ENCODE peak calls at places on chromosomes 6 and 20, in eight cellular contexts. A is effector memory CD4-positive, alpha-beta T cell; Q is CD4-positive, alpha-beta T cell; Y is immature natural killer cell; C is psoas muscle; V is neural crest cell; I is HFF-Myc; X is stimulated activated CD8-positive, alpha-beta memory T cell treated with anti-CD3 and anti-CD28 coated beads, Interleukin-15, amount 100 ng/mL, for 1 hour. E is an unnamed sample.

GRCh38 chr6:155080876-155081845 is 86.0 kb downstream of the TIAM2 start:
- DNase-seq in V (no peak), A (no peak), Y (no peak), Q (no peak), I (no peak), C (no peak), X (no peak), E (no peak)

GRCh38 chr6:35363293-35363750 is 21.0 kb downstream of the PPARD start:
- DNase-seq in V (peak; percentile 38), Y (no peak), I (peak; percentile 81), X (no peak), Q (no peak), A (no peak), C (peak; percentile 78), E (no peak)

GRCh38 chr6:16337280-16337975 is 99.0 kb downstream of the GMPR start:
- DNase-seq in A (no peak), V (no peak), Y (no peak), X (no peak), C (peak; percentile 95), Q (no peak), I (peak; percentile 98), E (no peak)

GRCh38 chr6:41442800-41443501 is 103.2 kb upstream of the FOXP4 start:
- DNase-seq in C (peak; percentile 80), I (no peak), X (no peak), V (peak; percentile 87), Q (no peak), A (no peak), Y (no peak), E (no peak)

GRCh38 chr6:116447052-116447451 is 14.1 kb upstream of the CALHM6 start:
- DNase-seq in X (no peak), C (no peak), I (no peak), Y (no peak), Q (no peak), V (no peak), A (no peak), E (no peak)

GRCh38 chr6:20092071-20092566 is 120.2 kb downstream of the MBOAT1 start:
- DNase-seq in C (no peak), V (no peak), A (no peak), Q (no peak), Y (peak; percentile 6), X (no peak), I (peak; percentile 42), E (no peak)

GRCh38 chr6:107108201-107108890 is 7.0 kb downstream of the BEND3 start:
- DNase-seq in V (no peak), Q (no peak), I (no peak), A (no peak), Y (no peak), C (no peak), X (no peak), E (no peak)

GRCh38 chr6:53062369-53062639 is 2.9 kb upstream of the FBXO9 start:
- DNase-seq in I (no peak), C (no peak), A (no peak), V (no peak), Q (no peak), Y (no peak), X (no peak), E (no peak)

GRCh38 chr20:53707341-53708102 is 113.9 kb upstream of the ZNF217 start:
- DNase-seq in C (no peak), I (no peak), A (no peak), X (no peak), V (no peak), Y (no peak), Q (no peak), E (no peak)

GRCh38 chr6:142400495-142400894 is 98.7 kb downstream of the ADGRG6 start:
- DNase-seq in Q (no peak), V (no peak), X (no peak), Y (no peak), A (no peak), C (no peak), I (no peak), E (no peak)

GRCh38 chr6:45445749-45446454 is 68.2 kb upstream of the SUPT3H start:
- DNase-seq in I (peak; percentile 100), X (no peak), C (peak; percentile 62), Q (no peak), V (no peak), A (peak; percentile 25), Y (no peak), E (no peak)

GRCh38 chr6:57261896-57262295 is 39.8 kb upstream of the RAB23 start:
- DNase-seq in Q (no peak), A (no peak), X (no peak), Y (no peak), I (no peak), V (no peak), C (no peak), E (no peak)

GRCh38 chr6:16338577-16339262 is 100.3 kb downstream of the GMPR start:
- DNase-seq in V (no peak), Y (no peak), I (peak; percentile 96), C (peak; percentile 78), A (no peak), Q (no peak), X (no peak), E (no peak)

GRCh38 chr20:34753706-34754461 is 49.7 kb downstream of the TP53INP2 start:
- DNase-seq in Y (no peak), X (no peak), Q (no peak), I (no peak), A (no peak), C (no peak), V (no peak), E (no peak)

GRCh38 chr6:71496018-71496800 is 207.6 kb downstream of the OGFRL1 start:
- DNase-seq in I (no peak), A (no peak), X (no peak), Y (no peak), V (no peak), C (no peak), Q (no peak), E (no peak)

GRCh38 chr6:143468026-143468425 is 17.4 kb downstream of the PEX3 start:
- DNase-seq in X (no peak), Y (no peak), A (no peak), I (no peak), C (no peak), V (no peak), Q (no peak), E (no peak)

GRCh38 chr20:3080939-3081388 is 3.6 kb downstream of the AVP start:
- DNase-seq in I (no peak), A (no peak), C (peak; percentile 93), Y (no peak), X (no peak), Q (no peak), V (no peak), E (no peak)

GRCh38 chr6:38688579-38689087 is 14.3 kb downstream of the GLO1 start:
- DNase-seq in I (no peak), C (no peak), Q (no peak), Y (no peak), X (no peak), A (no peak), V (no peak), E (no peak)

GRCh38 chr6:150695652-150696051 is 96.0 kb downstream of the PLEKHG1 start:
- DNase-seq in X (no peak), Y (no peak), V (no peak), A (no peak), I (no peak), C (no peak), Q (no peak), E (no peak)

E was measured in effector CD8-positive, alpha-beta T cell.